ENCODE peak calls at places on chromosome X, in ten cellular contexts. Q is stomach, W is spleen, I is endothelial cell, P is fibroblast of lung, Y is OCI-LY7, N is NB4, A is heart right ventricle, K is left lung, V is AG04450. B is an unnamed sample.

GRCh38 chrX:101287402-101287801 is 3.7 kb downstream of the TAF7L start:
- DNase-seq in Q (no peak), W (no peak), I (peak), P (peak), Y (peak), N (peak), A (no peak), K (no peak), V (peak), B (peak)

GRCh38 chrX:154019633-154020499 is at the start of gene IRAK1:
- DNase-seq in Q (peak), W (peak), I (peak), P (peak), Y (peak), N (peak), A (peak), K (peak), V (no peak), B (peak)

GRCh38 chrX:48890296-48890925 is 7.2 kb downstream of the TIMM17B start:
- DNase-seq in Q (no peak), W (no peak), I (no peak), P (no peak), Y (no peak), N (no peak), A (no peak), K (no peak), V (no peak), B (no peak)

GRCh38 chrX:87975365-87975764 is 457.8 kb downstream of the KLHL4 start:
- DNase-seq in Q (no peak), W (no peak), I (no peak), P (no peak), Y (no peak), N (no peak), A (no peak), K (no peak), V (no peak), B (no peak)

GRCh38 chrX:137654481-137654880 is 88.6 kb downstream of the ZIC3 start:
- DNase-seq in Q (no peak), W (no peak), I (no peak), P (no peak), Y (no peak), N (no peak), A (no peak), K (no peak), V (no peak), B (no peak)

GRCh38 chrX:16836371-16836770 is 33.8 kb downstream of the RBBP7 start:
- DNase-seq in Q (peak), W (no peak), I (peak), P (peak), Y (peak), N (peak), A (no peak), K (no peak), V (no peak), B (no peak)

GRCh38 chrX:44570524-44570923 is 27.9 kb upstream of the FUNDC1 start:
- DNase-seq in Q (no peak), W (no peak), I (no peak), P (peak), Y (no peak), N (no peak), A (no peak), K (no peak), V (no peak), B (no peak)

GRCh38 chrX:150456466-150456865 is 93.3 kb downstream of the MAMLD1 start:
- DNase-seq in Q (no peak), W (no peak), I (no peak), P (peak), Y (no peak), N (no peak), A (no peak), K (no peak), V (no peak), B (no peak)

GRCh38 chrX:5898463-5898862 is 330.2 kb downstream of the NLGN4X start:
- DNase-seq in Q (no peak), W (no peak), I (no peak), P (peak), Y (no peak), N (no peak), A (no peak), K (no peak), V (no peak), B (no peak)

GRCh38 chrX:30665471-30665870 is 12.2 kb downstream of the GK start:
- DNase-seq in Q (no peak), W (no peak), I (no peak), P (no peak), Y (no peak), N (no peak), A (no peak), K (no peak), V (no peak), B (no peak)

DNA sequence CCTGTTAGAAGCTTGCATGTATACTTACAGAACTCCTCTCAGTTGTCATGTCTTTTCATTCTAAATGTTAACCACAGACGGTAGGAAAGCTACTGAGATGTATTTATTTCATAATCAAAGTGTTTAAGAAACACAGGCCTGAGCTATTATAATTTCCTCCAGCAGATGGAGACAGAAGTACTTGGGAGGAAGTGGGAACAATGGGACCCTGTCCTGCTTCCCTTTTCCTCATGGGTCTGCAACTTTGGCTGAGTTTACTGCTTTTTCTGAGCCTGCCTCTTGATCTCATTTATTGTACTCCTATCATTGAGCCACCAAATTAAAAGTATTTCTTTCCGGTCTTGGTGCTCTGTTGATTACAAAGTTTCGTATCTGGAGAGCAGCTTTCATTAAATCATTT is 67.7 kb upstream of the SPANXN2 start:
- DNase-seq in Q (no peak), W (no peak), I (no peak), P (peak), Y (peak), N (peak), A (no peak), K (no peak), V (no peak), B (no peak)
- TF ChIP-seq CTCF in Q (no peak), W (no peak), I (no peak), P (no peak), Y (peak), N (peak), A (peak), K (peak), V (no peak), B (peak)

GRCh38 chrX:70973221-70973620 is 42.3 kb upstream of the SLC7A3 start:
- DNase-seq in Q (no peak), W (no peak), I (no peak), P (no peak), Y (no peak), N (no peak), A (no peak), K (no peak), V (no peak), B (no peak)

GRCh38 chrX:70969635-70970481 is 39.0 kb upstream of the SLC7A3 start:
- DNase-seq in Q (no peak), W (no peak), I (no peak), P (no peak), Y (no peak), N (peak), A (no peak), K (no peak), V (no peak), B (no peak)

DNA sequence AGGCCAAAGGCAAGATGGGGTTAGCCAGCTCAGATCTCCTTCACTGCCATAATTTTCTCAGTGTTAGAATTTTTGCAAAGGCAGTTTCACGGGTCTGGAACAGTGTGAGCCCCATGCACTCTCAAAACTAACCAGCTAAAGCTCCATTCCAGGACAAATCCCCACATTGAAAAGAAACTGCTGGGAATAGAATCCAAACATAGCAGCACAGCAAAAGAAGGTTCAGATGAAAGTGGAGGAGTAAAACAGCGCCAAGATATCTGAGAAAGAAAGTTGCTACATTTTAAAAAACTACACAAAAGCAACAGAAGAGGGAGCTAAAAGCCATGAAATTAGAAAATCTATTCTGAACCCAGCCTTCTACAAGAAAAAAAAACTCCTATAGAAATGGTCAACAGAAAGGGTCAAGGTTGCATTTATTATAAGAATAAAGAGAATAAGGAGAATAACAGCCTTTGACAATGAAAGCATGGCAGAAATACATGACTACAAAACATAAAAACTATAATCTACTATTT is 39.6 kb upstream of the SLC7A3 start:
- DNase-seq in Q (no peak), W (no peak), I (no peak), P (peak), Y (peak), N (peak), A (no peak), K (no peak), V (no peak), B (no peak)
- TF ChIP-seq CTCF in Q (no peak), W (no peak), I (no peak), P (peak), Y (peak), N (no peak), A (peak), K (no peak), V (peak), B (peak)

GRCh38 chrX:119194631-119195030 is 41.5 kb upstream of the PGRMC1 start:
- DNase-seq in Q (no peak), W (no peak), I (no peak), P (peak), Y (no peak), N (peak), A (no peak), K (no peak), V (no peak), B (no peak)
- TF ChIP-seq CTCF in Q (no peak), W (no peak), I (no peak), P (peak), Y (no peak), N (peak), A (peak), K (no peak), V (peak), B (peak)

GRCh38 chrX:121479406-121479805 is 432.0 kb downstream of the GLUD2 start:
- DNase-seq in Q (no peak), W (no peak), I (no peak), P (no peak), Y (peak), N (peak), A (no peak), K (no peak), V (no peak), B (no peak)
- TF ChIP-seq CTCF in Q (no peak), W (no peak), I (no peak), P (no peak), Y (peak), N (no peak), A (no peak), K (no peak), V (no peak), B (no peak)

DNA sequence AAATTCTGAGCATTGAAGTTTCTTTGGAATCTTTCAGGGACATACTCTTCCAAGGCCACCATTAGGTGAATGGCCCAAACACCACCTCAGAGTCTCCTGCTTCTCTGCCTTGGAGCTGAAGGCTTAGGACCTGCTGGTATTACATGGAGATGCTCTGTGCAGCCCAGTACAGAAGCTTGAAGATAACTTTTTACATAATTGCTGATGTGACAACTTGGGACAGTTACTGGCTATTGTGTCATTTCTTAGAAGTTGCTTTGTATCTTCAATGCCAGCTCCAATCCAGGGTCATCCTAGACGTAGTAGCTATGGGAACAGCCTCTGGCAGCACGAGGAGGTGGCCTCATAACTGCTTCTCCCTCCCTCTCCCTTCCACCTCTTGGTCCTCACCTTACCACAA is 60.5 kb downstream of the RTL5 start:
- DNase-seq in Q (no peak), W (no peak), I (no peak), P (no peak), Y (no peak), N (no peak), A (no peak), K (no peak), V (no peak), B (no peak)
- TF ChIP-seq CTCF in Q (no peak), W (no peak), I (no peak), P (no peak), Y (no peak), N (no peak), A (no peak), K (no peak), V (no peak), B (no peak)

GRCh38 chrX:108584617-108585211 is 145.1 kb downstream of the COL4A5 start:
- DNase-seq in Q (no peak), W (no peak), I (peak), P (no peak), Y (peak), N (peak), A (no peak), K (no peak), V (no peak), B (no peak)
- TF ChIP-seq CTCF in Q (no peak), W (no peak), I (peak), P (no peak), Y (peak), N (peak), A (peak), K (no peak), V (peak), B (peak)

DNA sequence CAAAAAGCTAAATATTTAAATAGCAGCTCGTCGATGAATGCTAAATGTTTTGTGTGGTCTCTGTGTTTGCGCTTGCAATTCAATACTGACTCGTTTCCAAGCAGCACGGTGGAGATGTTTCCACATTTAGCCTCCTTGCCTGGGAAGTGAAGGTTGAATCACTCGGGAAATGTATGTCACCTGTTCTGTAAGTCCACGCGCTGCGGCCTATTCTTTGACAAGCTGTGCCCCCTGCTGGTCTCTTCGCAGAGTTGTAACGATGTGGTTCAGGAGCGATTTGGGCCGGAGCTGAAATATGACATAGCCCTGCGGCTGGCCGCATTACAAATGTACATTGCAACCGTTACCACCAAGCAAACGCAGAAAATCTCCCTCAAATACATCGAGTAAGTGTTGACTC is 89.6 kb upstream of the PRPS2 start:
- DNase-seq in Q (peak), W (no peak), I (peak), P (peak), Y (peak), N (peak), A (no peak), K (no peak), V (peak), B (no peak)
- TF ChIP-seq CTCF in Q (no peak), W (peak), I (peak), P (peak), Y (peak), N (peak), A (peak), K (peak), V (peak), B (peak)

B was measured in D721Med.